ENCODE peak calls at places on chromosomes 13 and 19, in five cellular contexts. P, N, X, A and W are unnamed samples.

GRCh38 chr13:112969692-112970338 is 801 bp downstream of the MCF2L start:
- DNase-seq in X (no peak), N (no peak), P (no peak), A (no peak), W (no peak)

GRCh38 chr19:34793562-34793961 is 20.5 kb upstream of the ZNF599 start:
- DNase-seq in X (no peak), A (no peak), N (peak; percentile 2), P (no peak), W (no peak)

GRCh38 chr19:28020631-28021315 is 1192.2 kb downstream of the UQCRFS1 start:
- DNase-seq in N (no peak), A (no peak), X (peak; percentile 7), P (no peak), W (no peak)

GRCh38 chr13:33723365-33723764 is 94.6 kb upstream of the RFC3 start:
- DNase-seq in X (no peak), A (no peak), N (peak; percentile 24), P (no peak), W (no peak)

GRCh38 chr13:19763618-19764017 is 19.1 kb downstream of the PSPC1 start:
- DNase-seq in P (no peak), N (no peak), A (no peak), X (no peak), W (no peak)

GRCh38 chr19:45791744-45792481 is 732 bp downstream of the DMWD start:
- DNase-seq in N (no peak), P (no peak), A (no peak), X (no peak), W (no peak)

GRCh38 chr13:97307882-97308624 is 85.9 kb downstream of the MBNL2 start:
- DNase-seq in A (no peak), P (no peak), X (peak; percentile 50), N (peak; percentile 63), W (peak; percentile 30)

GRCh38 chr13:95258619-95259194 is 42.5 kb downstream of the ABCC4 start:
- DNase-seq in A (no peak), N (no peak), P (no peak), X (no peak), W (no peak)

GRCh38 chr13:101346161-101346560 is 70.1 kb downstream of the NALCN start:
- DNase-seq in X (no peak), P (no peak), A (no peak), N (peak; percentile 2), W (no peak)

GRCh38 chr13:46654956-46655726 is 102.2 kb downstream of the LRCH1 start:
- DNase-seq in P (no peak), A (no peak), N (peak; percentile 56), X (no peak), W (no peak)

GRCh38 chr19:33055718-33056117 is 9.0 kb downstream of the RHPN2 start:
- DNase-seq in P (no peak), A (no peak), N (peak; percentile 77), X (peak; percentile 59), W (no peak)

GRCh38 chr13:79988573-79988972 is 352.4 kb downstream of the SPRY2 start:
- DNase-seq in X (no peak), P (no peak), A (no peak), N (peak; percentile 64), W (no peak)

GRCh38 chr19:56297010-56297409 is 17.6 kb downstream of the ZSCAN5A start:
- DNase-seq in A (no peak), P (no peak), N (no peak), X (no peak), W (no peak)

GRCh38 chr19:56299688-56300087 is 15.0 kb downstream of the ZSCAN5A start:
- DNase-seq in P (no peak), X (no peak), A (no peak), N (no peak), W (no peak)

GRCh38 chr19:56304243-56304642 is 10.4 kb downstream of the ZSCAN5A start:
- DNase-seq in X (no peak), N (no peak), A (no peak), P (no peak), W (no peak)

GRCh38 chr19:56301886-56302620 is 12.6 kb downstream of the ZSCAN5A start:
- DNase-seq in N (no peak), A (no peak), P (no peak), X (no peak), W (no peak)

GRCh38 chr19:56301152-56301551 is 13.5 kb downstream of the ZSCAN5A start:
- DNase-seq in P (no peak), N (peak; percentile 29), A (no peak), X (no peak), W (no peak)
- TF ChIP-seq CTCF in P (no peak), N (peak; percentile 25), A (no peak), X (peak; percentile 11), W (no peak)

GRCh38 chr19:3054265-3054971 is 7.9 kb downstream of the TLE5 start:
- DNase-seq in N (no peak), X (no peak), A (no peak), P (no peak), W (no peak)

GRCh38 chr19:3055741-3056453 is 6.4 kb downstream of the TLE5 start:
- DNase-seq in N (no peak), P (no peak), X (no peak), A (peak; percentile 47), W (peak; percentile 74)

GRCh38 chr19:3056454-3057016 is 5.8 kb downstream of the TLE5 start:
- DNase-seq in N (no peak), A (no peak), P (no peak), X (peak; percentile 76), W (no peak)

GRCh38 chr19:3053780-3054179 is 8.5 kb downstream of the TLE5 start:
- DNase-seq in N (no peak), X (no peak), P (no peak), A (no peak), W (no peak)

GRCh38 chr19:3054972-3055740 is 7.1 kb downstream of the TLE5 start:
- DNase-seq in A (no peak), P (no peak), N (no peak), X (no peak), W (no peak)
- H3K4me1 ChIP-seq in A (peaks cover 51% of the 10 kb centered on the region), P (peaks cover 35% of the 10 kb centered on the region), N (peaks cover 12% of the 10 kb centered on the region), X (peaks cover 24% of the 10 kb centered on the region), W (peaks cover 58% of the 10 kb centered on the region)

GRCh38 chr19:35978271-35978670 is 16.7 kb upstream of the SDHAF1 start:
- DNase-seq in X (no peak), A (no peak), P (no peak), N (no peak), W (no peak)

GRCh38 chr19:35973487-35973886 is 21.5 kb upstream of the SDHAF1 start:
- DNase-seq in A (no peak), N (no peak), X (no peak), P (no peak), W (no peak)

GRCh38 chr19:35978832-35979365 is 16.1 kb upstream of the SDHAF1 start:
- DNase-seq in X (no peak), N (no peak), P (no peak), A (no peak), W (no peak)

GRCh38 chr19:35975608-35976214 is 19.3 kb upstream of the SDHAF1 start:
- DNase-seq in N (peak; percentile 38), X (peak; percentile 83), P (no peak), A (no peak), W (no peak)

DNA sequence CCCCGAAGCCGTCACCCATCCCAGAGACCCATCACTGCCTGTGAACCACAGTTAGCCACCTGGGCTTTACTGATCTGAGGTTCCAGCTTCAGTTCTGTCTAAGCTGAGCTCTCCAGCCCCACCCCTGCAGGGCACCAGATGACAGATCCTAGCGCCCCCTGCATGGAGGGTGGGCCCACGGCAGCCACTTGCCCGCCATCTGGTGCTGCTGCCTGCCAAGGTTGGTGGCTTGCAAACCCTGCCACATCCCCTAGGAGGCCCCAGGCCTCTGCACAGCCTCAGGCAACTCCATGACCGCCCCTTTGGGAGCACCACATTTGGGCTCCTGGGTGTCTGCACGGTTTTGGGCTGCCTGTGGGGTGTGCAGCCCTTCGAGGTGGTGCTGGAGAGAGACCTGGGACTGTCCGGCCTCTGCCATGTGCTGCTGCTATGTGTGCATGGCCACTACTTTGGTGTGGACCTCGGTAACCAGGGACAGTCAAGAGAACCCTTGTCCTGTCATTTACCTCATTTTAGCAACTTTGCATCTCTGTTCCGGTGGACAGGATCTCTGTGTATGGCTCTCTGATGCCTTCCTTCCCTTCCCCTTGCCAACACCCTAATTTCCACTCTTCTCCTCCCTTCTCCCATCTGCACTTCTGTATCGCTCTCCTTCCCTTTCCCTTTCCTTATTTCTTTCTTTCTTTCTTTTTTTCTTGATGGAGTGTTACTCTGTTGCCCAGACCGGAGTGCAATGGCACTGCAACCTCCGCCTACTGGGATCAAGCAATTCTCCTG is 17.4 kb upstream of the SDHAF1 start:
- DNase-seq in X (peak; percentile 79), A (no peak), N (no peak), P (no peak), W (no peak)
- TF ChIP-seq CTCF in X (peak; percentile 56), A (no peak), N (peak; percentile 6), P (peak; percentile 93), W (no peak)

GRCh38 chr19:13840751-13841338 is 36.1 kb upstream of the NANOS3 start:
- DNase-seq in P (no peak), N (no peak), A (no peak), X (no peak), W (no peak)
- H3K4me1 ChIP-seq in P (peaks cover 34% of the 10 kb centered on the region), N (peaks cover 23% of the 10 kb centered on the region), A (peaks cover 36% of the 10 kb centered on the region), X (peaks cover 15% of the 10 kb centered on the region), W (peaks cover 61% of the 10 kb centered on the region)

GRCh38 chr13:30147380-30147779 is 160.0 kb downstream of the KATNAL1 start:
- DNase-seq in A (no peak), P (no peak), X (no peak), N (no peak), W (no peak)
- TF ChIP-seq CTCF in A (no peak), P (no peak), X (no peak), N (no peak), W (no peak)

DNA sequence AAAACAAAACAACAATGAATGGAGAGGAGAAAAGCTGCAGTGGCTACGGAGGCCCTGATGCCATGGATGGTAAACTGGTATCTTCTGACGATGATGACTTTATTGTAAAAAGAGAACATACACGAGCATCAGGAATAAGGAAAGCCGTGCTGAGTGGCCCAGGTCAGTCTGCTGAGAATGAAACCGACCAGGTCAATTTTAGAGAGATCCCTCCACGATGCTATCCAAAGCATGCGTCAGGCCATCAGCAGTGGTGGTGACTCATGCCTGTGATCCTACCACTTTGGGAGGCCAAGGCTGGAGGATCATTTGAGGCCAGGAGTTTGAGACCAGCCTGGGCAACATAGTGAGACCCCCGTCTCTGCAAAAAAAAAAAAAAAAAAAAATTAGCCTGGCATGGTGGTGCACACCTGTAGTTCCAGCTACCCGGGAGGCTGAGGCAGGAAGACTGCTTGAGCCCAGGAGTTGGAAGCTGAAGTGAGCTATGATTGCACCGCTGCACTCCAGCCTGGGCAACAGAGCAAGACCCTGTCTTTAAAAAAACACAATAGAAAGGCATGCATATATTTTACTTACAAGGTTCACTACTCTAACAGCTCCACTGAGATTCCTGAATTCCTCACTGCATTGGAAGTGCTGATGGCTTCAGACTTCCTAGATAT is 62.3 kb downstream of the GADD45B start:
- DNase-seq in A (no peak), P (no peak), N (no peak), X (no peak), W (no peak)
- H3K4me1 ChIP-seq in A (peaks cover 26% of the 10 kb centered on the region), P (peaks cover 14% of the 10 kb centered on the region), N (peaks cover 16% of the 10 kb centered on the region), X (peaks cover 7% of the 10 kb centered on the region), W (peaks cover 63% of the 10 kb centered on the region)

GRCh38 chr19:5032101-5032967 is 63.4 kb downstream of the KDM4B start:
- DNase-seq in N (no peak), P (no peak), X (peak; percentile 29), A (no peak), W (no peak)
- TF ChIP-seq CTCF in N (no peak), P (peak; percentile 39), X (no peak), A (no peak), W (no peak)

DNA sequence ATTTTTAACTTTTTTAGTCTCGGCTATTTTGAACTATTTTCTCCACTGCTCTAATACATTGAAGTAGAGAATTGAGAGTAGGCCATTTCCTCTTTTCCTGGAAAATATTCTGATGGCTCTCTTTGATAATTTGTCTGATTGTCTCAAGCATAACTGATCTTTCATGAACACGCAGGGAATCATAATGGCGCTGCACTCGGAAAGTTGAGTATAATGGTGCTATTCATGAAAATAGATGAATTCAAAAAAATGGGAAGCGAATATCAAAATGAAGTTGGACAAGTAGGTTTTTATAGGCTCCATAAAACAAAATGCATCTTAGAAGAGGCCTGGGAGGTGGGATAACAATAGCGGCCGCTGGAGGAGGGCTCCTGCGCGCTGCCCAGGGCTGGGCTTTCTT is 29.0 kb downstream of the COL4A2 start:
- DNase-seq in P (no peak), A (no peak), X (no peak), N (no peak), W (no peak)
- H3K4me1 ChIP-seq in P (no peaks in the 10 kb centered on the region), A (peaks cover 48% of the 10 kb centered on the region), X (peaks cover 44% of the 10 kb centered on the region), N (peaks cover 19% of the 10 kb centered on the region), W (peaks cover 2% of the 10 kb centered on the region)